ENCODE peak calls at places on chromosomes 12 and 14, in seven cellular contexts. G is endothelial cell of umbilical vein, J is neuronal stem cell, Y is heart right ventricle, F is BE2C, X is left ventricle myocardium inferior, T is adrenal gland. Q is an unnamed sample. For H3K4me1, the result is how much of the 10 kb centered on the place peaks cover.

GRCh38 chr14:105159344-105159743 is 9.2 kb downstream of the JAG2 start:
- DNase-seq in J (no peak), T (no peak), F (no peak), Y (no peak), G (no peak), X (no peak), Q (no peak)

GRCh38 chr12:57272337-57273151 is 21.6 kb upstream of the STAC3 start:
- DNase-seq in G (peak), X (peak), F (peak), Y (peak), J (no peak), T (no peak), Q (no peak)

GRCh38 chr14:35347323-35348043 is 55.3 kb downstream of the PSMA6 start:
- DNase-seq in J (no peak), T (peak), Y (no peak), G (no peak), F (no peak), X (no peak), Q (no peak)

GRCh38 chr12:88185988-88186387 is 43.9 kb downstream of the TMTC3 start:
- DNase-seq in F (no peak), G (peak), J (no peak), Y (no peak), X (no peak), T (no peak), Q (no peak)

GRCh38 chr14:85487215-85487614 is 42.7 kb upstream of the FLRT2 start:
- DNase-seq in J (no peak), F (no peak), G (no peak), T (no peak), Y (peak), X (no peak), Q (no peak)

GRCh38 chr12:90484130-90484529 is 470.8 kb downstream of the CCER1 start:
- DNase-seq in Y (no peak), X (no peak), J (no peak), G (no peak), F (peak), T (no peak), Q (no peak)

GRCh38 chr12:70645494-70646317 is 8.5 kb upstream of the PTPRB start:
- DNase-seq in X (peak), T (peak), G (peak), J (no peak), Y (peak), F (peak), Q (no peak)

GRCh38 chr12:122834921-122835692 is at the start of gene HIP1R:
- DNase-seq in F (no peak), Y (no peak), J (peak), G (peak), T (no peak), X (no peak), Q (peak)

GRCh38 chr14:104564744-104565679 is 14.6 kb upstream of the C14orf180 start:
- DNase-seq in G (no peak), X (no peak), F (no peak), J (no peak), Y (no peak), T (no peak), Q (no peak)

GRCh38 chr14:104697317-104697703 is 7.9 kb downstream of the INF2 start:
- DNase-seq in X (no peak), G (no peak), T (no peak), J (no peak), Y (no peak), F (no peak), Q (no peak)

GRCh38 chr12:91183565-91183964 is 948 bp upstream of the DCN start:
- DNase-seq in J (no peak), X (no peak), G (no peak), F (no peak), Y (no peak), T (no peak), Q (no peak)

GRCh38 chr12:115983226-115983798 is 294.2 kb downstream of the MED13L start:
- DNase-seq in T (no peak), J (no peak), F (peak), X (no peak), G (peak), Y (no peak), Q (no peak)

GRCh38 chr14:36163451-36163850 is 13.1 kb downstream of the PTCSC3 start:
- DNase-seq in G (no peak), J (no peak), X (no peak), Y (no peak), F (no peak), T (no peak), Q (no peak)

GRCh38 chr12:52187206-52187605 is 4.6 kb downstream of the KRT80 start:
- DNase-seq in X (no peak), J (no peak), Y (no peak), F (no peak), T (no peak), G (no peak), Q (no peak)

GRCh38 chr12:57330989-57331388 is 80.0 kb upstream of the STAC3 start:
- DNase-seq in X (no peak), J (no peak), F (no peak), Y (no peak), T (no peak), G (no peak), Q (no peak)

GRCh38 chr14:24053548-24054323 is 1.9 kb downstream of the CARMIL3 start:
- DNase-seq in Y (no peak), T (no peak), X (no peak), J (no peak), F (no peak), G (no peak), Q (no peak)

DNA sequence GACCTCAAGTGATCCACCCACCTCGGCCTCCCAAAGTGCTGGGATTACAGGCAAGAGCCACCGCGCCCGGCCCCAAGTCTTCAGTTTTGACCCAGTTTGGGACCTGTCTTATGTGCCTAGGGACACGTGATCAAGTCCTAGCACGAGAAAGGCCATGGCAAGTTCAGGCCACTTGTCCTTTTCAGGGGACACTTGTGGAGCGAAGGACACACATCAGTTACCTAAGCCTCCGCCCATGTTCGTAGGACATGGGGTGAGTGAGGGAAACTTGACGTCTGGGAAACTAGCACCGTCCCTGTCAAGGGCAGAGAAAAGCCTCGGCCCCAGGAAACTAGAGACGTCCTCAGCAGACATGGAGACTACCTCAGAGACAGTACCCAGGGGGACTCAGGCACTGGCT is 60.7 kb downstream of the KDM2B start:
- DNase-seq in X (no peak), Y (no peak), T (no peak), G (no peak), J (no peak), F (no peak), Q (no peak)
- H3K4me3 ChIP-seq in X (no peak), Y (no peak), T (no peak), G (no peak), J (peak), F (no peak), Q (no peak)

DNA sequence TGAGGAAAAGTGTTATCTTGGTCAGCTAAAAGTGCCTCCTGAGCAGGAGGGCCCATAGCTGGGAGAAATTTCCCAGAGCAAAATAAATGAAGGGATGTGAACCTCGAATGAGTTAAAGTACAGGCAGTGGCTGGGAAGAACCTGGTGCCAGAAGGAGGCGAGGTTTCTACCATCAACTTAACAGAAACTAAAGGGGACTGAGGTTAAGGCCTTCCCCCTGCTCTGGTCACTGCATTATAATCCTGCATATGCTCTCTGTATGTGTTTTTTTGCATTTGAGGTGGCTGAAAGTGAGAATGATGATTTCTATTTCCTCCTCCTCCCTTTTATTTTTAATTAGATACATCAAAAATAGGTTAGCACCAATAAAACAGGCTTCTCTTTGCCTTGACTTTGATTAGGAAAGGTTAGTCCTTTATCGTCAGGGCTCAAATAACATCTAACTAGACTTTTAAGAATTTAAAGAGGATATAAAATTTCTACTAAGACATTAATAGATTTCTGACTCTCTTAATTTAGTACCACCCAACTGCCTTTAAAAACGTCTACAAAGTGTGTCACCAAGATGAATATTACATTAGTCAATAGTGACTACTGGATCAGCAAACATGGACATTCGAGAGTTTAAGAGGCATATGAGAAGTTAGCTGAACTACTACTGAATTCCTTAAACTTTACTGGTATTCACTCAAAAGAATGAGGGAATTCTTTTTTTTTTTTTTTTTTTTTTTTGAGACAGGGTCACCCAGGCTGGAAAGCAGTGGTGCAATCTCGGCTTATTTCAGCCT is 49.2 kb downstream of the GALNT4 start:
- DNase-seq in J (no peak), Y (no peak), F (no peak), X (no peak), G (no peak), T (no peak), Q (no peak)
- H3K4me1 ChIP-seq in J (under half), Y (under half), F (under half), X (under half), G (under half), T (under half), Q (under half)

GRCh38 chr12:118355838-118356237 is 16.9 kb downstream of the TAOK3 start:
- DNase-seq in T (no peak), J (no peak), F (no peak), G (no peak), X (no peak), Y (no peak), Q (no peak)
- H3K4me3 ChIP-seq in T (no peak), J (no peak), F (no peak), G (no peak), X (no peak), Y (no peak), Q (no peak)

GRCh38 chr12:113239288-113239771 is 18.1 kb downstream of the TPCN1 start:
- DNase-seq in T (peak), Y (no peak), G (no peak), X (no peak), J (no peak), F (no peak), Q (peak)

GRCh38 chr12:113238309-113238708 is 17.0 kb downstream of the TPCN1 start:
- DNase-seq in F (no peak), X (no peak), T (peak), J (no peak), G (no peak), Y (no peak), Q (no peak)

GRCh38 chr12:113236539-113237354 is 15.5 kb downstream of the TPCN1 start:
- DNase-seq in X (peak), G (no peak), J (no peak), Y (no peak), F (no peak), T (peak), Q (no peak)

GRCh38 chr12:113235976-113236375 is 14.7 kb downstream of the TPCN1 start:
- DNase-seq in T (peak), J (no peak), F (no peak), Y (no peak), G (no peak), X (no peak), Q (no peak)

GRCh38 chr12:113237748-113238147 is 16.5 kb downstream of the TPCN1 start:
- DNase-seq in G (peak), F (no peak), Y (no peak), X (no peak), J (no peak), T (peak), Q (no peak)
- H3K4me1 ChIP-seq in G (under half), F (under half), Y (half or more), X (half or more), J (under half), T (under half), Q (under half)

GRCh38 chr12:111578971-111579340 is 20.2 kb downstream of the ATXN2 start:
- DNase-seq in G (no peak), Y (no peak), X (no peak), T (no peak), J (no peak), F (no peak), Q (no peak)

GRCh38 chr12:111580119-111580425 is 19.0 kb downstream of the ATXN2 start:
- DNase-seq in J (no peak), T (no peak), Y (no peak), F (no peak), X (no peak), G (no peak), Q (no peak)

GRCh38 chr12:111578276-111578970 is 20.7 kb downstream of the ATXN2 start:
- DNase-seq in X (no peak), G (peak), F (no peak), T (no peak), Y (no peak), J (no peak), Q (no peak)

GRCh38 chr12:111570090-111570961 is 28.8 kb downstream of the ATXN2 start:
- DNase-seq in T (no peak), X (no peak), J (no peak), Y (no peak), G (peak), F (no peak), Q (no peak)

DNA sequence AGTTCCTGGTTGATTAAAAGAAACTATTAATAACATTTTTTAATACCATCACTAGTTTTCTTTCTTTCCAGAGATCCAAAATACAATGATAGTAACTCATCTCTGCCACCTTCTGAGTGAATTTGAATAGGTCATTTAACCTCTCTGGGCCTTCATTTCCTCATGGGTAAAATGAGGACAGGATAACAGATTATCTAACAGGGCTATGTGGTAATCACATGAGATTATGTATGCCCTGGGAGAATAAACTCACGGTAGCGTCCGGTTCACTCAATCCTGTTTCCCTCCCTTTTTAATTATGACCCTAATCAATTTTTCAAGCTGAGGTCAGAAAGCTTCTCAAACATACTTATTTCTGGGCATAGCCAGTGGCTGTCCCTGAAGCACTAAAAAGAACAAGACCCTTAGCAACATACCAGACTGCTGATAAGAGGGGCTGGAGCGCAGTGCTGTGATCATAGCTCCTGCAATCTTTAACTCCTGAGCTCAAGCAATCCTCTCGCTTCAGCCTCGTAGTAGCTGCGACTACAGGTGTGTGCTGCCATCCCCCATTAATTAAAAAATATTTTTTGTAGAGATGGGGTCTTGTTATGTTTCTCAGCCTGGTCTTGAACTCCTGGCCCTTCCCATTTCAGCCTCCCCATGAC is 24.2 kb downstream of the ATXN2 start:
- DNase-seq in J (no peak), T (no peak), G (no peak), F (no peak), X (no peak), Y (no peak), Q (no peak)
- H3K4me3 ChIP-seq in J (no peak), T (no peak), G (no peak), F (no peak), X (no peak), Y (no peak), Q (no peak)

Q was measured in pancreas.